ENCODE peak calls at places on chromosomes 4 and X, in seven cellular contexts. L, V, D, I, M, F and P are unnamed samples.

GRCh38 chr4:14807857-14808256 is 194.4 kb upstream of the CPEB2 start:
- DNase-seq in L (no peak), V (no peak), D (no peak), I (no peak), M (no peak), F (no peak), P (no peak)

GRCh38 chr4:145557720-145558119 is 61.5 kb upstream of the MMAA start:
- DNase-seq in L (peak; percentile 59), V (peak; percentile 83), D (peak; percentile 51), I (peak; percentile 71), M (peak; percentile 65), F (peak; percentile 83), P (peak; percentile 45)

GRCh38 chrX:38347136-38347535 is 5.3 kb upstream of the OTC start:
- DNase-seq in L (no peak), V (peak; percentile 76), D (no peak), I (peak; percentile 83), M (no peak), F (peak; percentile 86), P (no peak)

GRCh38 chr4:53785996-53786395 is 194.7 kb upstream of the LNX1 start:
- DNase-seq in L (no peak), V (peak; percentile 50), D (no peak), I (no peak), M (no peak), F (no peak), P (no peak)

GRCh38 chrX:74133156-74133796 is 170.7 kb upstream of the ZCCHC13 start:
- DNase-seq in L (no peak), V (peak; percentile 70), D (peak; percentile 33), I (peak; percentile 75), M (peak; percentile 42), F (peak; percentile 78), P (peak; percentile 26)

GRCh38 chrX:151970661-151971060 is 3.8 kb downstream of the GABRE start:
- DNase-seq in L (no peak), V (peak; percentile 89), D (no peak), I (peak; percentile 93), M (no peak), F (peak; percentile 95), P (no peak)

GRCh38 chr4:170610464-170610863 is 520.7 kb upstream of the AADAT start:
- DNase-seq in L (no peak), V (no peak), D (no peak), I (peak; percentile 27), M (no peak), F (no peak), P (no peak)

GRCh38 chr4:95838192-95838591 is 1.7 kb upstream of the PDHA2 start:
- DNase-seq in L (no peak), V (no peak), D (no peak), I (no peak), M (no peak), F (no peak), P (no peak)

DNA sequence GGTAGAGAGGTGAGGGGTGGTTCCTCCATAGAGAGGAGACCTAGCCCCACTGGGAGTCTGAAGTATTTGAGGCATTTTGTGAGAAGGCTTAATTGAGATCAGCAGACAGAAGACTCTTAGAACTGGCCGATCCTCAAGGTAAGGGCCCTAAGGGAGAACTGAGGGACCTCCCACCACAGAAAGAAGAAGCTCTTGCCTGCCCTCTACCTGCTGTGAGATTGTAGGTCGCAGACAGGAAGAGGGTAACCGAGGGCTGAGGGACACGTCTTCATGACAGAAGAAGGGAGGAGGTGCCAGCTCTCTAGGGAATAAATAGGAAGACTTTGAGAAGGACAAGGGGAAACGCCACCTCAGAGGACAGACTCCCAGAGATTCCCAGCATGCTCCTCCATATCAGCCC is 24.1 kb upstream of the MAGEC1 start:
- DNase-seq in L (no peak), V (no peak), D (no peak), I (no peak), M (no peak), F (no peak), P (no peak)
- TF ChIP-seq CTCF in L (no peak), V (no peak), D (no peak), I (no peak), M (no peak), F (no peak), P (no peak)

GRCh38 chr4:134777626-134778025 is 576.0 kb upstream of the PABPC4L start:
- DNase-seq in L (no peak), V (no peak), D (no peak), I (no peak), M (no peak), F (peak; percentile 3), P (no peak)
- TF ChIP-seq CTCF in L (no peak), V (no peak), D (no peak), I (no peak), M (no peak), F (no peak), P (peak; percentile 58)

DNA sequence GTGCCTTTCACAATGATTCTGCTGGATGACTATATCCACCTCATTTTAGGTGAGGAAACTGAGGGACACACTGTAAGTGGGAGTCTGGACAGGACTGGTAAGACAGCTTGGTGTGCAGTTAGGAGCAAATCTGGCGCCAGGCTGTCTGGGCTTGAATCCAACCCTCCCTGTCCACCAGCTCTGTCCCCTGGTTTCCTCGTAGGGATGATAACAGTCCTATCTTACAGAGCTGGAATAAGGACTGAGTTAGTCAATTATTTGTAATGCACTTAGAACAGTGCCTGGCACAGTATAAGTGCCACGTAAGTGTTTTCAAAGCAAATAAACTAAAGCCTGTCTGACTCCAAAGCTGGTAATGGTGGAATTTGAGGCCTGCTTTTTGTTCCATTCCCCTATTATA is 101.9 kb downstream of the UCHL1 start:
- DNase-seq in L (no peak), V (peak; percentile 48), D (no peak), I (no peak), M (no peak), F (no peak), P (no peak)
- TF ChIP-seq CTCF in L (no peak), V (no peak), D (no peak), I (no peak), M (no peak), F (no peak), P (no peak)

DNA sequence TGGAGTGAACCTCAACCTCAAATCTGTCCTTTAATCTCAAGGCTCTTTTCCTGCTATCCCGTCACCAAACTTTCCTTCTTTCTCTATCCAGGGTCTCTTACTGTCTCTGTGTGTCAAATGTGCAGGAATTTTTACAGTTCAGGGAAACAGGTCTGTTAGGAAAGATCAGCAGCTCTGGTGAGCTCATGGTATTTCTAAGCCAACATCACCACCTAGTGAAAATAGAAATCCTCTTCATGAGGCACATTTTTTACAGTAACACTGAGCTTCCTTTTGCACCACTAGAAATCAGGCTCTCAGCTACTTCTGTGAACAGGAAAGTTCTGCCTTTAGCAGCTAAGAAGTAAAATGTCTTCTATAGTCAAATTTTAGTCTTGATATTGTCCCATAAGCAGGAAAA is 39.6 kb downstream of the NUDT11 start:
- DNase-seq in L (no peak), V (no peak), D (no peak), I (peak; percentile 1), M (no peak), F (peak; percentile 6), P (no peak)
- TF ChIP-seq CTCF in L (no peak), V (no peak), D (no peak), I (no peak), M (no peak), F (no peak), P (peak; percentile 46)

DNA sequence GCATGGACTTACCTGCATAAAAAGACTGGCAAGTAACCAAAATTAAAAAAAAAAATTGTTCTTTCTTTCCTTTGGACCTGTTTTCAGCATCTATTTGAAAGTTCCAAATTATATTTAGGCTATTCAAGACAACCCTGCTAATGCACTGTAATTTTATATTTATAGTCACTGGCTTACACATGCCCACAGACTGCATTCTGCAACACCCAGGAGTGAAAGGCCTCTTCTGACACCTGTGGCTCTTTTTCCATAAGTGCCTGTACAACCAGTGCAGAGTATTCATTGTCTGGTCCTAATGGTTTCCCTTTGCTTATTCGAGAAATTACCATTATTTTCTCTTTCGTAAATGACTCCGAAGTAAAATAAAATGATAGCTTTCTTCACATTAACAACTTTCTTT is 143.3 kb downstream of the RNF150 start:
- DNase-seq in L (no peak), V (no peak), D (no peak), I (no peak), M (no peak), F (no peak), P (no peak)
- TF ChIP-seq CTCF in L (no peak), V (no peak), D (no peak), I (no peak), M (no peak), F (no peak), P (no peak)

DNA sequence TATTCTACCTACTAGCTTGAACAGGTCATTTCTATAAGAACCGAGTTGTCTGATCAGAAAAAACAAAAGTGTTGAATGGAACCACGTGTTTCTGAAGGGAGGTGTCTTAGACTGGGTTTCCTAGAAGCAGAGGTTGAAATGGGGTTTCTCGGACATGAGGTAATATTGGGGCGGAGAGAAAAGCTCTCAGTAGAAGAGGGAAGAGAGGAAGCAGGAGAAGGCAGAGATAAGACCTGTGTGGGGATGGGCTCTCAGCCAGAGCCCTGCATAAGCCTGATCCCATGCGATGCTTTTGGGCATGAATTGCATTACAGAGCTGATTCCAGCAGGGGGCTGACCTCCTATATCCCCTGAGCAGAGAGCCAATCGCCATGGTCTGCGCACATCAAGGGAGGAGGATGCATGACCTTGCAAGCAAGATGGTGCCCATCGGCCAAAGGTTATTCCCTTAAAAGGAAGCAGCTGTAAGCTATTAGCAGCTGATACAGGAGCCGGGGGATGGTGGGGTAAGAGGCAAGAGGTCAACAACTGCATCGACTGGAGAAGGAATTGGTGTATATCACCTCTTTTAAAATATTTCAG is 7.7 kb downstream of the ANOS1 start:
- DNase-seq in L (peak; percentile 22), V (no peak), D (no peak), I (no peak), M (no peak), F (peak; percentile 47), P (no peak)
- TF ChIP-seq CTCF in L (peak; percentile 44), V (no peak), D (peak; percentile 32), I (no peak), M (no peak), F (peak; percentile 21), P (peak; percentile 41)

GRCh38 chr4:140253556-140254027 is 99.6 kb upstream of the MAML3 start:
- DNase-seq in L (no peak), V (no peak), D (no peak), I (no peak), M (no peak), F (no peak), P (no peak)
- TF ChIP-seq CTCF in L (peak; percentile 54), V (no peak), D (no peak), I (no peak), M (peak; percentile 3), F (no peak), P (peak; percentile 19)